ENCODE peak calls at places on chromosomes 7 and 10, in five cellular contexts. O is CD4-positive, alpha-beta T cell; X is astrocyte; S is tibial artery; R is right lobe of liver. E is an unnamed sample.

GRCh38 chr10:125152646-125153368 is 7.6 kb downstream of the CTBP2 start:
- DNase-seq in O (no peak), X (no peak), S (peak), R (no peak), E (no peak)

GRCh38 chr10:117320050-117320665 is 55.1 kb downstream of the PDZD8 start:
- DNase-seq in O (no peak), X (no peak), S (no peak), R (no peak), E (no peak)

GRCh38 chr7:148697256-148697841 is 1.4 kb upstream of the CUL1 start:
- DNase-seq in O (no peak), X (no peak), S (peak), R (no peak), E (no peak)

GRCh38 chr7:45701701-45702460 is 127.7 kb downstream of the ADCY1 start:
- DNase-seq in O (no peak), X (no peak), S (no peak), R (peak), E (peak)

GRCh38 chr10:12045610-12046009 is 3.0 kb upstream of the UPF2 start:
- DNase-seq in O (no peak), X (no peak), S (no peak), R (no peak), E (no peak)

GRCh38 chr7:90666186-90666585 is 70.1 kb downstream of the CDK14 start:
- DNase-seq in O (no peak), X (no peak), S (no peak), R (no peak), E (no peak)

GRCh38 chr10:92279297-92279696 is 11.6 kb downstream of the CPEB3 start:
- DNase-seq in O (no peak), X (no peak), S (no peak), R (no peak), E (no peak)

GRCh38 chr7:76409537-76409936 is at the start of gene SSC4D:
- DNase-seq in O (no peak), X (no peak), S (no peak), R (no peak), E (no peak)

GRCh38 chr7:115676080-115676479 is 354.5 kb downstream of the TFEC start:
- DNase-seq in O (no peak), X (peak), S (peak), R (peak), E (no peak)

GRCh38 chr7:80082214-80082613 is 52.4 kb upstream of the GNAI1 start:
- DNase-seq in O (no peak), X (no peak), S (no peak), R (no peak), E (no peak)

GRCh38 chr7:137681657-137682562 is 164.9 kb downstream of the DGKI start:
- DNase-seq in O (no peak), X (peak), S (no peak), R (no peak), E (no peak)

GRCh38 chr7:129078455-129078854 is 23.5 kb upstream of the TNPO3 start:
- DNase-seq in O (no peak), X (no peak), S (no peak), R (peak), E (no peak)

GRCh38 chr10:62073429-62073828 is 171.9 kb downstream of the ARID5B start:
- DNase-seq in O (no peak), X (no peak), S (no peak), R (no peak), E (no peak)

GRCh38 chr10:89535185-89536012 is at the start of gene SLC16A12:
- DNase-seq in O (no peak), X (no peak), S (no peak), R (no peak), E (no peak)

GRCh38 chr10:119494224-119495060 is 48.1 kb downstream of the RGS10 start:
- DNase-seq in O (no peak), X (peak), S (peak), R (no peak), E (no peak)

DNA sequence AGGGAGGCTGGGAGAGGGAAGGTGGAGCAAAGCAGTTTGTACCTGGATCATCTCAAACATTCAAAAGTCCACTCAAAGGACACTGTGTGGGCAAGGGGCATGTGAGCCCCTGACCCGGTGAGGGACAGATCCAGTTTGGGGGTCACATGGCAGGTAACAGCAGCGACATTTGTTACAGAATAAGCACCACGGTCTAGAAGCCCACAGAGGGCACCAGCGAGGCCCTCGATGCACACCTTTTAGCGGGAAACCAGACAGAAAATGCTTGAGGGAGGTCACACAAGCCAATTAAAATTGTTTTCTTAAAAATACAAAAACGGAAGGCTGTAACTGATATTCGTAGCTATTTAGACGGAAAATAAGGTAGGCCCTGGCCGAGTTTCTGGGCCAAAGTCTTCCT is 144.4 kb downstream of the ZMYND11 start:
- DNase-seq in O (no peak), X (no peak), S (no peak), R (no peak), E (no peak)
- TF ChIP-seq CTCF in O (no peak), X (no peak), S (no peak), R (no peak), E (no peak)

GRCh38 chr7:15330943-15331342 is 230.9 kb downstream of the AGMO start:
- DNase-seq in O (no peak), X (no peak), S (no peak), R (no peak), E (no peak)

GRCh38 chr7:15323545-15323944 is 238.3 kb downstream of the AGMO start:
- DNase-seq in O (no peak), X (no peak), S (no peak), R (no peak), E (no peak)

GRCh38 chr7:15326044-15326644 is 235.7 kb downstream of the AGMO start:
- DNase-seq in O (no peak), X (peak), S (no peak), R (no peak), E (no peak)
- TF ChIP-seq CTCF in O (no peak), X (peak), S (peak), R (peak), E (no peak)

GRCh38 chr7:130379551-130380120 is 658 bp upstream of the CPA1 start:
- DNase-seq in O (no peak), X (no peak), S (no peak), R (peak), E (peak)

GRCh38 chr7:130380121-130380860 is at the start of gene CPA1:
- DNase-seq in O (no peak), X (no peak), S (no peak), R (peak), E (peak)

GRCh38 chr7:130383187-130383980 is 3.1 kb downstream of the CPA1 start:
- DNase-seq in O (no peak), X (no peak), S (no peak), R (peak), E (no peak)

GRCh38 chr7:130380861-130381455 is 664 bp downstream of the CPA1 start:
- DNase-seq in O (no peak), X (no peak), S (no peak), R (peak), E (peak)

DNA sequence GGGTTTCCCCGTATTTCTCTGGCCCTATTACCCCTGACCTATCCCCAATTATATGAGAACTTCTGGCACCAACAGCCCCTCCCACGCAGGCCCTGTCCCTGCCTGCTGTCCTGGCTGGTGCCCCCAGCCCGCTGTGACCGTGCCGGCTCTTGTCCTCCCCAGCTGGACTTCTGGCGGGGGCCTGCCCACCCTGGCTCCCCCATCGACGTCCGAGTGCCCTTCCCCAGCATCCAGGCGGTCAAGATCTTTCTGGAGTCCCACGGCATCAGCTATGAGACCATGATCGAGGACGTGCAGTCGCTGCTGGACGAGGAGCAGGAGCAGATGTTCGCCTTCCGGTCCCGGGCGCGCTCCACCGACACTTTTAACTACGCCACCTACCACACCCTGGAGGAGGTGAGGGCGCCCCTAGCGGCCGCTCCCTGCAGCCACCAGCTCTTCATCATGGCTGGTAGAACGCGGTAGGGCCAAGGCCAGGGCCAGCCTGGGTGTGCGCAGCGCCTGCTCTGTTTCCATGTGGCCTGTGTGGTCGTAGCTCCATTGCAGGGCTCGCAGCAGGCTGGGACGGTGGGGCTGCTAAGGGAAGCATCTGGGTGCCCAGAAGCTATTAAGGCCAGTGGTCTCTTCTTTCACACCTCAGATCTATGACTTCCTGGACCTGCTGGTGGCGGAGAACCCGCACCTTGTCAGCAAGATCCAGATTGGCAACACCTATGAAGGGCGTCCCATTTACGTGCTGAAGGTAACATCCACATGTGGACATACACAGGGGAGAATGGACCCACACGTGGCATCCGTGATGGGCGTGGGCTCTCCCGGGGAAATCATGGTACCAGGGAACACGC is 1.4 kb downstream of the CPA1 start:
- DNase-seq in O (no peak), X (no peak), S (no peak), R (peak), E (peak)
- TF ChIP-seq CTCF in O (no peak), X (no peak), S (no peak), R (no peak), E (no peak)

GRCh38 chr10:53841746-53842145 is 959.3 kb downstream of the PCDH15 start:
- DNase-seq in O (no peak), X (no peak), S (no peak), R (no peak), E (no peak)

GRCh38 chr10:53843691-53844362 is 957.2 kb downstream of the PCDH15 start:
- DNase-seq in O (no peak), X (peak), S (peak), R (no peak), E (no peak)

GRCh38 chr10:53846809-53847208 is 954.2 kb downstream of the PCDH15 start:
- DNase-seq in O (no peak), X (no peak), S (no peak), R (no peak), E (no peak)
- TF ChIP-seq CTCF in O (no peak), X (peak), S (no peak), R (peak), E (no peak)

DNA sequence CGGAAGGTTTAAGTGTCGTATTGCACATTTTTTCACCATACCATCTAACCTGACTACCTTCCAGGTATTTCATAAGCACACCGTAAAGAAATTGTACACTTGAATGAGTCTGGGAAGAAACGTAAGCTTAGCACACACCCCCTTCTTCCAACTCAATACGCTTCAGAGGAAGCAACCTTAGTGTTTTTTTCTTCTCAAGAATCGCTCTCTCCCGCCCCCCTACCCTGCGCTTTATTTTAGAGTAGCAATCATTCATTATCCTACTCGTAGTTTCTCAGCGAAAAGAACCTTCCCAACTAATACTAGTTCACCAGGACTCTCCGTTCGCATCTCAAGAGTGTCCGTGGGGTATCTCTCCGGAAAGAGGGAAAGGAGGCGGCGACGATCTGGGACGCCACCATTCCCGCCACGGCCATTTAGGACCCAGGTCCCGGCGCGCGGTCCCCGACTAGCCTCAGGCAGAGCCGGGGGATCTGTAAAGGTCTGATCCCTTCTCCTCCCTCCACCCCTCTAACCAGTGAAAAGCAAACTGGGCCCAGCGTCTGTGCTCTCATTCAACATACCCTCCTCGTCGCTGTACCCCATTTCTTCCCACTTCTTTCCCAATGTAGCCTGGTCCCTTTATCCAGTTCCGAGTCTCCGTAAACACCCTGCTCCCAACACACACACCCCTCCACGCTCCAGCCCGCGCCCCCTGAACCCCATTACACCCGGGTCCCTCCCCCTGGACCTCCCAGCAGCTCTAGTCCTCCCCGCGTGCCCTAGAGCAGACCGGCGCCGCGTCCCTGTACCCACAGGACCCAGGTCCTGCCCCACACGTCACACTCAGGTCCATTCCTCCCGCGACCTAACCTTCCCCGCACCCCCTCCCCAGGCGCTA is 16.0 kb downstream of the MYOZ1 start:
- DNase-seq in O (no peak), X (peak), S (peak), R (peak), E (peak)
- TF ChIP-seq CTCF in O (no peak), X (no peak), S (no peak), R (no peak), E (no peak)

GRCh38 chr7:22730921-22731654 is 4.1 kb downstream of the IL6 start:
- DNase-seq in O (no peak), X (peak), S (no peak), R (no peak), E (no peak)

GRCh38 chr7:22726849-22727792 is at the start of gene IL6:
- DNase-seq in O (no peak), X (peak), S (peak), R (peak), E (no peak)

GRCh38 chr7:22728416-22729029 is 1.5 kb downstream of the IL6 start:
- DNase-seq in O (no peak), X (peak), S (no peak), R (no peak), E (no peak)

GRCh38 chr7:22731781-22732180 is 4.8 kb downstream of the IL6 start:
- DNase-seq in O (no peak), X (no peak), S (no peak), R (no peak), E (no peak)

GRCh38 chr7:22729180-22729579 is 2.2 kb downstream of the IL6 start:
- DNase-seq in O (no peak), X (no peak), S (no peak), R (no peak), E (no peak)
- TF ChIP-seq CTCF in O (no peak), X (no peak), S (no peak), R (no peak), E (no peak)

GRCh38 chr7:916291-916941 is 38.1 kb downstream of the ADAP1 start:
- DNase-seq in O (peak), X (no peak), S (no peak), R (no peak), E (no peak)

GRCh38 chr7:914521-915194 is 38.3 kb downstream of the GET4 start:
- DNase-seq in O (no peak), X (no peak), S (no peak), R (no peak), E (no peak)

GRCh38 chr7:915291-916218 is 38.9 kb downstream of the ADAP1 start:
- DNase-seq in O (no peak), X (no peak), S (no peak), R (no peak), E (no peak)

GRCh38 chr7:911791-912480 is 35.6 kb downstream of the GET4 start:
- DNase-seq in O (no peak), X (no peak), S (no peak), R (no peak), E (no peak)

DNA sequence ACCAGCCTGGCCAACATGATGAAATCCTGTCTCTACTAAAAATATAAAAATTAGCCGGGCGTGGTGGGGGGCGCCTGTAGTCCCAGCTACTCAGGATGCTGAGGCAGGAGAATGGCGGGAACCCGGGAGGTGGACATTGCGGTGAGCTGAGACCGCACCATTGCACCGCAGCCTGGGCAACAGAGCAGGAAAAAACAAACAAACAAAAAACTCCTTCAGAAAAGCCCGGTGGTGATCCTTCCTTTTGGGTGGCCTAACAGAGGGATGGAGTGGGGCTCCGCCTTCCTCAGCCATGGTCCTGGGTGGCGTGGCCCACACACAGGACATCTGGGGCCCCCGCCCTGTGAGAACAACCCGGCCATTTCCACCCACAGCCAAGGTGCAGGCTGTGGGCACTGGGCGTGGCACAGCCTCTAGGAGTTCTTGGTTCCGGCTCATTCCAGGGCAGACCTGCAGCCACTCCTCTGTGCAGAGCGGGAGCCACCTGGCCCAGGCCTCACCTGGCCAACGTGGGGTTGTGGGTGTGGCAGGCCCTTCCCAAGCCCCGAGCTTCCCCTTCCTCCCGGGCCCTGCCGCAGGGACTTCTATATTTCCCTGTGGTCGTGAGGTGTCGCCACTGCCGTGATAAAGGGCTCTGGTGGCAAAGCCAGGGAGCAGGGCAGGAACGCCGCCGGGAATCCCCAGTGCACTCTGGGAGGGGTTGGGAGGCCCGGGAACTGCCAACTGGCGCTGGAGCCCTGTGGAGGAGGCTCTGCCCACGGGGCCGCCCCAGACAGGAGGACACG is 37.6 kb downstream of the GET4 start:
- DNase-seq in O (no peak), X (no peak), S (no peak), R (no peak), E (no peak)
- TF ChIP-seq CTCF in O (no peak), X (no peak), S (no peak), R (no peak), E (no peak)

DNA sequence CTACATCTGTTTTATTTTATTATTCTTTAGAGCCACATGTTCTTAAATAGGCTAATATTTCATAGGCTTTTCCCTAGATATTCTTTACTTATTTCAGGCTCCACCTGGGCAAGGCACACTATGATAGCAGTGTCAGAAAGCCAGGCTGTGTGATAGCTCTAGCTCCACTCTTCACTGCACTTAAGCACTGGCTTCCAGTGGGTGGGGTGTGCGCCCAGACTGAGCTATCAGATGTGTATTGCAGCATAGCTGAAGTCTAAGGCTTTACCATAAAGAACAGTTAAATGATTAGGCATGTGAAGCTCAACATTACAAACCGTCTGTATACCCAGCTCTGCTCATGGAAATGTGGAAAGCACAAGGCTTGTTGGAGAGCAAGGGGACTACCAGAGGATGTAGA is 117.1 kb upstream of the CCDC6 start:
- DNase-seq in O (no peak), X (no peak), S (no peak), R (no peak), E (no peak)
- TF ChIP-seq CTCF in O (no peak), X (no peak), S (no peak), R (no peak), E (no peak)

DNA sequence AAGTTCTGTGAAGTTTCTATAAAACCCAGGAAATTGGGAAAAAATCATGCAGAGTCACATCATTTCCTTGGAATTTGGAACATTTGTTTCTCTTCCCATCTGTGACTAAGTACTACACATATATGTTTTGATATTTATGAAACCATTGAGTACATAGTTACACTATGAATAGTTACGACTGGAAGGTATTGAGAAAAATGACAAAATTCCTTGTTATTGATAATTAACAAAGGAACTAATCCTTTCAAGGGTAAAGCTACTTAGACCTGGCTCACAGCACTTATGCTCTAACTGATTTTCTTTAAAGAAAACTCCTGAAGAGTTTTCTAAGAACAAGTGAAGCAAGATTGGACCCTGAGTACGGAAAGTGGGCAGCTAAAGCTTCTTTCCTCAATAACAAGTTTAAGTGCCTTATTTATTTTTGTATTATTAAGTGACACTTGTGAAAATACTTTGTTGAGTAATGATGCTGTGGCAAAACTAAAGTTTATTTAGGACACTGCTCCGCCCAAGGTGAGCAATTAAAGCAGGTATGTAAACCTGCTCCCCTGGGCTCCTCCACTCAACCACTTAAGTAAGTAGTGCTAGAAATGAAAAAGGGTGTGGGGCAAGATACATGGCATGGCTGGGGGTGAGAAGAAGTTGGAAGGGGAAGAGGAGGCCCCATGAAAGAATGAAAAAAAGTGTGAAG is 11.9 kb upstream of the GLCCI1 start:
- DNase-seq in O (no peak), X (peak), S (no peak), R (no peak), E (no peak)
- TF ChIP-seq CTCF in O (no peak), X (no peak), S (no peak), R (no peak), E (no peak)